ENCODE peak calls at places on chromosome 1, in six cellular contexts. One of them, this sample, is unnamed.

GRCh38 chr1:66168467-66168887 is 365.5 kb upstream of the SGIP1 start:
- DNase-seq in brain microvascular endothelial cell: no peak
- DNase-seq in transverse colon: no peak
- DNase-seq in astrocyte of the spinal cord: peak; percentile 66
- DNase-seq in MM.1S: peak; percentile 69
- DNase-seq in left lung: no peak
- DNase-seq in this sample: no peak

GRCh38 chr1:23916209-23917131 is 3.3 kb upstream of the CNR2 start:
- DNase-seq in left lung: peak; percentile 79
- DNase-seq in transverse colon: peak; percentile 81
- DNase-seq in astrocyte of the spinal cord: peak; percentile 56
- DNase-seq in MM.1S: peak; percentile 72
- DNase-seq in brain microvascular endothelial cell: peak; percentile 52
- DNase-seq in this sample: peak; percentile 87

GRCh38 chr1:3926956-3927355 is 26.9 kb upstream of the C1orf174 start:
- DNase-seq in transverse colon: no peak
- DNase-seq in left lung: no peak
- DNase-seq in MM.1S: no peak
- DNase-seq in astrocyte of the spinal cord: no peak
- DNase-seq in brain microvascular endothelial cell: no peak
- DNase-seq in this sample: no peak

GRCh38 chr1:54475357-54476230 is 69.4 kb upstream of the SSBP3 start:
- DNase-seq in MM.1S: no peak
- DNase-seq in brain microvascular endothelial cell: no peak
- DNase-seq in transverse colon: no peak
- DNase-seq in astrocyte of the spinal cord: no peak
- DNase-seq in left lung: no peak
- DNase-seq in this sample: no peak

GRCh38 chr1:203536981-203537455 is 43.1 kb downstream of the OPTC start:
- DNase-seq in brain microvascular endothelial cell: peak; percentile 42
- DNase-seq in astrocyte of the spinal cord: no peak
- DNase-seq in MM.1S: no peak
- DNase-seq in left lung: no peak
- DNase-seq in transverse colon: peak; percentile 23
- DNase-seq in this sample: no peak

GRCh38 chr1:20584890-20585289 is 4.0 kb upstream of the CDA start:
- DNase-seq in MM.1S: no peak
- DNase-seq in astrocyte of the spinal cord: peak; percentile 37
- DNase-seq in brain microvascular endothelial cell: no peak
- DNase-seq in left lung: no peak
- DNase-seq in transverse colon: no peak
- DNase-seq in this sample: no peak

GRCh38 chr1:164846731-164847691 is 288.0 kb downstream of the PBX1 start:
- DNase-seq in astrocyte of the spinal cord: no peak
- DNase-seq in brain microvascular endothelial cell: no peak
- DNase-seq in left lung: no peak
- DNase-seq in transverse colon: no peak
- DNase-seq in MM.1S: no peak
- DNase-seq in this sample: no peak

GRCh38 chr1:17010601-17011438 is 908 bp downstream of the ATP13A2 start:
- DNase-seq in transverse colon: peak; percentile 66
- DNase-seq in astrocyte of the spinal cord: no peak
- DNase-seq in left lung: peak; percentile 88
- DNase-seq in MM.1S: no peak
- DNase-seq in brain microvascular endothelial cell: no peak
- DNase-seq in this sample: no peak

GRCh38 chr1:105793541-105794146 is 1262.8 kb upstream of the PRMT6 start:
- DNase-seq in MM.1S: peak; percentile 27
- DNase-seq in astrocyte of the spinal cord: peak; percentile 25
- DNase-seq in transverse colon: peak; percentile 27
- DNase-seq in brain microvascular endothelial cell: peak; percentile 39
- DNase-seq in left lung: no peak
- DNase-seq in this sample: peak; percentile 17

GRCh38 chr1:200971955-200972711 is 51.4 kb downstream of the KIF21B start:
- DNase-seq in transverse colon: peak; percentile 66
- DNase-seq in astrocyte of the spinal cord: peak; percentile 40
- DNase-seq in MM.1S: peak; percentile 23
- DNase-seq in left lung: no peak
- DNase-seq in brain microvascular endothelial cell: peak; percentile 38
- DNase-seq in this sample: peak; percentile 75

GRCh38 chr1:27560271-27561125 is 43.4 kb downstream of the AHDC1 start:
- DNase-seq in MM.1S: no peak
- DNase-seq in left lung: no peak
- DNase-seq in brain microvascular endothelial cell: no peak
- DNase-seq in astrocyte of the spinal cord: no peak
- DNase-seq in transverse colon: no peak
- DNase-seq in this sample: no peak

GRCh38 chr1:205774277-205775014 is 836 bp downstream of the RAB29 start:
- DNase-seq in MM.1S: no peak
- DNase-seq in astrocyte of the spinal cord: no peak
- DNase-seq in left lung: peak; percentile 73
- DNase-seq in brain microvascular endothelial cell: no peak
- DNase-seq in transverse colon: peak; percentile 40
- DNase-seq in this sample: peak; percentile 52

GRCh38 chr1:6104631-6105030 is 58.9 kb downstream of the KCNAB2 start:
- DNase-seq in brain microvascular endothelial cell: no peak
- DNase-seq in transverse colon: no peak
- DNase-seq in MM.1S: no peak
- DNase-seq in astrocyte of the spinal cord: no peak
- DNase-seq in left lung: peak; percentile 60
- DNase-seq in this sample: no peak

GRCh38 chr1:99456536-99456935 is 189.4 kb upstream of the PALMD start:
- DNase-seq in MM.1S: no peak
- DNase-seq in brain microvascular endothelial cell: peak; percentile 65
- DNase-seq in transverse colon: no peak
- DNase-seq in astrocyte of the spinal cord: peak; percentile 10
- DNase-seq in left lung: no peak
- DNase-seq in this sample: no peak

GRCh38 chr1:157292302-157292701 is 154.1 kb upstream of the ETV3 start:
- DNase-seq in MM.1S: no peak
- DNase-seq in brain microvascular endothelial cell: no peak
- DNase-seq in left lung: no peak
- DNase-seq in astrocyte of the spinal cord: no peak
- DNase-seq in transverse colon: no peak
- DNase-seq in this sample: no peak

GRCh38 chr1:107538502-107538901 is 397.7 kb downstream of the NTNG1 start:
- DNase-seq in MM.1S: no peak
- DNase-seq in transverse colon: no peak
- DNase-seq in brain microvascular endothelial cell: no peak
- DNase-seq in left lung: no peak
- DNase-seq in astrocyte of the spinal cord: no peak
- DNase-seq in this sample: no peak

GRCh38 chr1:87336623-87337067 is 8.0 kb downstream of the LMO4 start:
- DNase-seq in left lung: no peak
- DNase-seq in brain microvascular endothelial cell: no peak
- DNase-seq in transverse colon: no peak
- DNase-seq in MM.1S: peak; percentile 76
- DNase-seq in astrocyte of the spinal cord: no peak
- DNase-seq in this sample: no peak

GRCh38 chr1:87334351-87335174 is 5.9 kb downstream of the LMO4 start:
- DNase-seq in brain microvascular endothelial cell: no peak
- DNase-seq in astrocyte of the spinal cord: peak; percentile 26
- DNase-seq in MM.1S: peak; percentile 64
- DNase-seq in left lung: peak; percentile 59
- DNase-seq in transverse colon: peak; percentile 16
- DNase-seq in this sample: peak; percentile 11

GRCh38 chr1:87337606-87338005 is 8.9 kb downstream of the LMO4 start:
- DNase-seq in transverse colon: no peak
- DNase-seq in astrocyte of the spinal cord: no peak
- DNase-seq in left lung: no peak
- DNase-seq in brain microvascular endothelial cell: no peak
- DNase-seq in MM.1S: no peak
- DNase-seq in this sample: no peak

GRCh38 chr1:87333692-87334347 is 5.1 kb downstream of the LMO4 start:
- DNase-seq in transverse colon: no peak
- DNase-seq in astrocyte of the spinal cord: no peak
- DNase-seq in brain microvascular endothelial cell: no peak
- DNase-seq in left lung: no peak
- DNase-seq in MM.1S: peak; percentile 76
- DNase-seq in this sample: peak; percentile 43

GRCh38 chr1:87335175-87335992 is 6.7 kb downstream of the LMO4 start:
- DNase-seq in transverse colon: peak; percentile 87
- DNase-seq in MM.1S: peak; percentile 78
- DNase-seq in left lung: peak; percentile 96
- DNase-seq in astrocyte of the spinal cord: peak; percentile 30
- DNase-seq in brain microvascular endothelial cell: peak; percentile 18
- DNase-seq in this sample: peak; percentile 78
- TF ChIP-seq CTCF in transverse colon: no peak
- TF ChIP-seq CTCF in MM.1S: no peak
- TF ChIP-seq CTCF in left lung: no peak
- TF ChIP-seq CTCF in astrocyte of the spinal cord: no peak
- TF ChIP-seq CTCF in brain microvascular endothelial cell: no peak
- TF ChIP-seq CTCF in this sample: peak; percentile 41

GRCh38 chr1:115536279-115536816 is 105.4 kb upstream of the VANGL1 start:
- DNase-seq in MM.1S: no peak
- DNase-seq in transverse colon: no peak
- DNase-seq in astrocyte of the spinal cord: no peak
- DNase-seq in left lung: no peak
- DNase-seq in brain microvascular endothelial cell: no peak
- DNase-seq in this sample: no peak

GRCh38 chr1:115538579-115538978 is 103.2 kb upstream of the VANGL1 start:
- DNase-seq in astrocyte of the spinal cord: no peak
- DNase-seq in transverse colon: no peak
- DNase-seq in left lung: no peak
- DNase-seq in MM.1S: no peak
- DNase-seq in brain microvascular endothelial cell: no peak
- DNase-seq in this sample: no peak

GRCh38 chr1:115537415-115537814 is 104.4 kb upstream of the VANGL1 start:
- DNase-seq in left lung: no peak
- DNase-seq in brain microvascular endothelial cell: no peak
- DNase-seq in MM.1S: no peak
- DNase-seq in transverse colon: no peak
- DNase-seq in astrocyte of the spinal cord: no peak
- DNase-seq in this sample: no peak

GRCh38 chr1:115539736-115540135 is 102.0 kb upstream of the VANGL1 start:
- DNase-seq in left lung: no peak
- DNase-seq in MM.1S: no peak
- DNase-seq in transverse colon: no peak
- DNase-seq in astrocyte of the spinal cord: no peak
- DNase-seq in brain microvascular endothelial cell: no peak
- DNase-seq in this sample: no peak

DNA sequence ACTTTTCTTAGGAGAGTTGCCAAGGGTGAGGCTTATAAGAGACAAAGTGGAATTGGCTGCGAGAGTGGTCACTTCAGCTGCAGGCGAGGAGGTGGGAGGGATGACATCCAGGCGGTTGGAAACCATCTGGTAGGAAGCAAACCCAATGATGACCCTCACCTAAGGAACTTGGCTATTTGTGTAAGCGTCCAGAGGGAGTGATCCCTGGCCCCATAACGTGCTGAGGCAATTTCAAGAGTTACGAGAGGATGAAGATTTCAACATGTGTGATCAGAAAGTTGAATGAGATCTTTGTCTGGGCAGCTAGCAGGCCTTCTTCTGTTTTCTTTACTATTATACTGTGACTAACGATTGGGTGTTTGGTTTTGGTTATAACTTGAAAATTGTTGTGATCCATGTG is 102.7 kb upstream of the VANGL1 start:
- DNase-seq in transverse colon: no peak
- DNase-seq in left lung: no peak
- DNase-seq in astrocyte of the spinal cord: no peak
- DNase-seq in brain microvascular endothelial cell: no peak
- DNase-seq in MM.1S: no peak
- DNase-seq in this sample: no peak
- TF ChIP-seq CTCF in transverse colon: no peak
- TF ChIP-seq CTCF in left lung: no peak
- TF ChIP-seq CTCF in astrocyte of the spinal cord: no peak
- TF ChIP-seq CTCF in brain microvascular endothelial cell: no peak
- TF ChIP-seq CTCF in MM.1S: no peak
- TF ChIP-seq CTCF in this sample: no peak

GRCh38 chr1:63537006-63537405 is 13.7 kb downstream of the EFCAB7 start:
- DNase-seq in transverse colon: no peak
- DNase-seq in MM.1S: no peak
- DNase-seq in astrocyte of the spinal cord: no peak
- DNase-seq in brain microvascular endothelial cell: no peak
- DNase-seq in left lung: no peak
- DNase-seq in this sample: no peak

GRCh38 chr1:63534406-63534805 is 11.1 kb downstream of the EFCAB7 start:
- DNase-seq in left lung: no peak
- DNase-seq in astrocyte of the spinal cord: no peak
- DNase-seq in brain microvascular endothelial cell: no peak
- DNase-seq in transverse colon: no peak
- DNase-seq in MM.1S: no peak
- DNase-seq in this sample: no peak

GRCh38 chr1:63532727-63533126 is 9.4 kb downstream of the EFCAB7 start:
- DNase-seq in brain microvascular endothelial cell: no peak
- DNase-seq in left lung: no peak
- DNase-seq in transverse colon: no peak
- DNase-seq in MM.1S: no peak
- DNase-seq in astrocyte of the spinal cord: no peak
- DNase-seq in this sample: no peak

DNA sequence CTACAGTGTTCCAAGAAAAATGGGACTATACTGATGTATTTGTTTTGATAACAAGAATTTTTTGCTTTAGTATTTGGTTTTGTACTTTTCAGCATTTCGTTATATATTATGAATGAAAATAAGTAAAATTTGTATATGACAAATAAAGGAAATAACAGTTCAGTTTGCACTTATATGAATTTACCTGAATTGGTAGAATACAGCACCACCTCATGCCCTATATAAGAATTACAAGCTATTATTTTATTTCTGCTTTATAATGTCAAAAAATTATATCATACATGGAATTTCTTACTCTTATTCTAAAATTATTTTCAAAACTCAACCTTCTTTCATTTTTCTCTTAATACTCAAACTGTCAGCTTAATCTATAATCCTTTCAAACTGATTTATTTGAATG is 14.6 kb downstream of the EFCAB7 start:
- DNase-seq in astrocyte of the spinal cord: peak; percentile 21
- DNase-seq in left lung: no peak
- DNase-seq in brain microvascular endothelial cell: no peak
- DNase-seq in transverse colon: no peak
- DNase-seq in MM.1S: no peak
- DNase-seq in this sample: no peak
- TF ChIP-seq CTCF in astrocyte of the spinal cord: peak; percentile 26
- TF ChIP-seq CTCF in left lung: peak; percentile 40
- TF ChIP-seq CTCF in brain microvascular endothelial cell: peak; percentile 30
- TF ChIP-seq CTCF in transverse colon: peak; percentile 36
- TF ChIP-seq CTCF in MM.1S: peak; percentile 46
- TF ChIP-seq CTCF in this sample: peak; percentile 25

DNA sequence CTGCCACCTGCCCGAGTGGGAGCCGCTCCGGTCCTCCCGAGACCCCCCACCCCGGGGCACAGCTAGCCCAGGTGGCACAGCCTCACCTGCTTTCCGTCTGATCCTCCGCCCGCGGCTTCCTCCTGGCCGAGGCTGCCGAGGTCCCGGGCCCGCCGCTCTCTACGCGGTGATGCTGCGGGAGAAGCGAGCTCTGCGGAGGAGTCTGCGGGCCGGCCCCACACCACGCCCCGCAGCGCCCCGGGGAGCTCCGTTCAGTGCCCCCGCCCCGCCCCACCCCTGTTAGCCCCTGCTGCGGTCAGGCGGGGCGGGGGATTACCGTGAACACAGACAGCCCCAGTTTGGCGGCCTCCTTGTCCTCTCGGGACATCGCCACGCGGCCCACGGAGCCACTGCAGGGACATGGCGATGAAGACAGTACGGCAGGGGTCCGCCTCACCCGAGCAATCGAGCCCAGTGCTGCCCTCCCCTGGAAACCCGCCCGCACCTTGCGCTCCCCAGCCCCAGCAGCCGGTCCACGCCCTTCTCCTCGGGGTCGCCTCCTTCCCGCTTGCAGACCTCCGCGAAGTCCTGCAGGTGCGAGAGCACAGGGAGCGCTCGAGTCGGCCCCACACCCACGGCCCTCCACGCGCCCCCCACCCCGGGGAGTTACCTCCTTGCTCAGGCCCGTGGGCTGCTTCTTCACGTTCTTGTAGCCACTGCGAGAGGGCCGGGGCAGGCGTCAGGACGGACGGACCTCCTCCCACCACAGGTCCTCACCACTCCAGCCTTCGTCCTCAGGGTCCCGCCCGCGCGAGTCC is 933 bp downstream of the C1orf35 start:
- DNase-seq in transverse colon: peak; percentile 71
- DNase-seq in astrocyte of the spinal cord: no peak
- DNase-seq in brain microvascular endothelial cell: no peak
- DNase-seq in left lung: peak; percentile 88
- DNase-seq in MM.1S: peak; percentile 60
- DNase-seq in this sample: peak; percentile 73
- TF ChIP-seq CTCF in transverse colon: peak; percentile 19
- TF ChIP-seq CTCF in astrocyte of the spinal cord: peak; percentile 28
- TF ChIP-seq CTCF in brain microvascular endothelial cell: peak; percentile 54
- TF ChIP-seq CTCF in left lung: no peak
- TF ChIP-seq CTCF in MM.1S: peak; percentile 42
- TF ChIP-seq CTCF in this sample: peak; percentile 46

This sample was measured in GM10248.